ENCODE peak calls at places on chromosome 6, in four cellular contexts. S is HepG2, O is A549, K is GM12878. Y is an unnamed sample.
A peak's percentile ranks its signal among the peaks of the same experiment; 100 is the strongest.

GRCh38 chr6:2376429-2377355 is 131.3 kb upstream of the GMDS start:
- ATAC-seq in S (no peak), O (peak; percentile 85), K (no peak), Y (no peak)

GRCh38 chr6:41698350-41698781 is 37.0 kb downstream of the TFEB start:
- ATAC-seq in K (no peak), S (no peak), O (no peak), Y (no peak)

GRCh38 chr6:27568226-27568889 is 95.5 kb upstream of the ZNF184 start:
- ATAC-seq in K (no peak), O (no peak), S (no peak), Y (no peak)

GRCh38 chr6:154496191-154496590 is 14.3 kb downstream of the CNKSR3 start:
- ATAC-seq in O (no peak), K (no peak), S (no peak), Y (no peak)

GRCh38 chr6:90537723-90538407 is 49.0 kb downstream of the MAP3K7 start:
- ATAC-seq in S (no peak), K (peak; percentile 54), O (no peak), Y (peak; percentile 28)

GRCh38 chr6:79821859-79822258 is 125.5 kb downstream of the ELOVL4 start:
- ATAC-seq in S (no peak), O (no peak), K (no peak), Y (no peak)

GRCh38 chr6:35280903-35281302 is 16.7 kb upstream of the DEF6 start:
- ATAC-seq in O (no peak), S (no peak), K (no peak), Y (no peak)

GRCh38 chr6:54267798-54268197 is 40.4 kb upstream of the TINAG start:
- ATAC-seq in O (no peak), K (peak; percentile 69), S (peak; percentile 91), Y (no peak)

GRCh38 chr6:119285908-119286625 is 63.5 kb downstream of the MAN1A1 start:
- ATAC-seq in O (no peak), S (no peak), K (no peak), Y (no peak)

GRCh38 chr6:127976796-127977195 is 75.9 kb upstream of the THEMIS start:
- ATAC-seq in S (no peak), O (no peak), K (no peak), Y (no peak)

GRCh38 chr6:6869084-6869483 is 238.7 kb upstream of the RREB1 start:
- ATAC-seq in O (no peak), S (no peak), K (no peak), Y (no peak)

GRCh38 chr6:5746392-5747140 is 260.2 kb downstream of the NRN1 start:
- ATAC-seq in O (no peak), K (no peak), S (peak; percentile 78), Y (no peak)

GRCh38 chr6:119128252-119128912 is 49.9 kb upstream of the FAM184A start:
- ATAC-seq in O (no peak), K (no peak), S (no peak), Y (no peak)

GRCh38 chr6:166382500-166382932 is 224 bp downstream of the MPC1 start:
- ATAC-seq in K (peak; percentile 11), O (no peak), S (no peak), Y (peak; percentile 16)

GRCh38 chr6:43185391-43185790 is 3.4 kb downstream of the CUL9 start:
- ATAC-seq in S (no peak), O (no peak), K (no peak), Y (no peak)

GRCh38 chr6:94349227-94349626 is 929.9 kb upstream of the EPHA7 start:
- ATAC-seq in O (no peak), K (no peak), S (no peak), Y (no peak)

GRCh38 chr6:80489911-80490635 is 383.6 kb downstream of the BCKDHB start:
- ATAC-seq in S (no peak), K (peak; percentile 54), O (no peak), Y (no peak)

GRCh38 chr6:121335111-121336008 is 1.1 kb upstream of the TBC1D32 start:
- ATAC-seq in S (peak; percentile 18), K (no peak), O (peak; percentile 22), Y (no peak)

GRCh38 chr6:149660028-149660427 is 11.5 kb upstream of the KATNA1 start:
- ATAC-seq in K (no peak), O (no peak), S (no peak), Y (no peak)

GRCh38 chr6:17405944-17406245 is 12.5 kb downstream of the CAP2 start:
- ATAC-seq in K (peak; percentile 67), O (no peak), S (peak; percentile 67), Y (no peak)

GRCh38 chr6:42368156-42368555 is 83.6 kb downstream of the TRERF1 start:
- ATAC-seq in K (peak; percentile 59), S (no peak), O (no peak), Y (no peak)

GRCh38 chr6:129368970-129369369 is 341.0 kb downstream of the ARHGAP18 start:
- ATAC-seq in K (no peak), O (no peak), S (no peak), Y (no peak)

GRCh38 chr6:149153100-149153499 is 164.4 kb upstream of the TAB2 start:
- ATAC-seq in O (no peak), K (no peak), S (no peak), Y (no peak)

GRCh38 chr6:84860493-84860892 is 96.1 kb upstream of the TBX18 start:
- ATAC-seq in K (no peak), O (no peak), S (no peak), Y (no peak)

GRCh38 chr6:52577022-52577777 is at the start of gene TRAM2:
- ATAC-seq in O (peak; percentile 86), K (peak; percentile 73), S (peak; percentile 82), Y (peak; percentile 88)

DNA sequence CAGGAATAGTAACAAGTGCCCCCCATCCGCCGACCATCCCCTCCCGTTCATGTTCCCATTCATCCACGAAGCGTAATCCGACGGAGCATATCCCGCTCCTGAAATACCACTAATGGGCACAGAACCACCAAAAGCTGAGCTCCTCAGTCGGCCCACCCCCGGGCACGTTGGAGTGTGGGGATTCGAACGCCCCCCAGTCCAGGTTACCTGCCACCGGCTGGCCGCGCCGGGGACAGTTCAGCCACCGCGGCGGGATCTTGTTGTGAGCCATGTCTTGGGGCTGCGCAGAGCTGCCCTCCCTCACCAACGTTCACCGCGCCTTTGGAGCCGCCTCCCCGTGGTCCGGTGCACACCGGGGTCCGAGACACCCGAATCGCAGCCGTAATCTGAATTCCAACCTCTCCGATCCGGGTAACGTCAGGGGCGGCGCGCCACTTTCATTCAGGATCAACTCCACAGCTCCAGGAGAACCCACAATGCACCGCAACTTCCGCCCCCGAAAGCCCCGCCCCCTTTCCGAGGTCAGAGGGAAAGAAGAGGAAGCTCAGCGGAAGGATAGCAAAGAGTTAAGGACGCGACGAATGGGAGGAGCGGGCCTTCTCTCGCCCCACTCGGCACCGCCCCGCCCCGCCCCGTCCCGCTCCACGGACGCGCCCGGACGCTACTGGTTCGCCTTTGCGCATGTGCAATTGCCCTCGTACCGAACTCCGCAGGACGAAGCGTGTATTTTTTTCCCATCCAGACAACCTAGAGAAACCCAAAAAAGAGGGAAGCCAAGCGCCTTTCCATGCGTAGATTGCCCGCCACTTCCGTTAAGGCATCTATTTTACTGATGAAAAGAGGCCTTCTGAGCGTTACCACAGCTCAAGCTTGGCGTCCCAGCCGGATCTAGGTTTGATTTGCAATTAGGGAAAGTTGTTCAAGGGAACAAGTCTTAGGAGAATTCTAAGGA is at the start of gene RNGTT:
- ATAC-seq in S (peak; percentile 96), K (peak; percentile 100), O (peak; percentile 100), Y (peak; percentile 100)
- TF ChIP-seq POLR2A in S (peak; percentile 69), K (peak; percentile 89), O (peak; percentile 54), Y (peak; percentile 16)

GRCh38 chr6:31271641-31272357 is at the start of gene HLA-C:
- ATAC-seq in S (peak; percentile 98), K (peak; percentile 88), O (peak; percentile 98), Y (peak; percentile 99)
- TF ChIP-seq CTCF in S (no peak), K (peak; percentile 10), O (no peak), Y (no peak)

GRCh38 chr6:104955927-104956662 is 812 bp upstream of the LIN28B start:
- ATAC-seq in O (peak; percentile 41), S (peak; percentile 70), K (no peak), Y (no peak)
- TF ChIP-seq EP300 in O (no peak), S (peak; percentile 51), K (no peak), Y (no peak)

GRCh38 chr6:33200234-33201146 is at the start of the genes RXRB and SLC39A7:
- ATAC-seq in K (peak; percentile 77), S (peak; percentile 48), O (peak; percentile 60), Y (peak; percentile 91)
- TF ChIP-seq POLR2A in K (peak; percentile 95), S (no peak), O (peak; percentile 14), Y (peak; percentile 52)

GRCh38 chr6:158805698-158806373 is 13.3 kb downstream of the EZR start:
- ATAC-seq in K (no peak), O (no peak), S (no peak), Y (no peak)

GRCh38 chr6:158808918-158809678 is 10.1 kb downstream of the EZR start:
- ATAC-seq in O (no peak), S (peak; percentile 79), K (peak; percentile 69), Y (peak; percentile 78)

GRCh38 chr6:158807515-158808441 is 11.4 kb downstream of the EZR start:
- ATAC-seq in O (no peak), S (no peak), K (peak; percentile 28), Y (no peak)

GRCh38 chr6:158810149-158811095 is 8.7 kb downstream of the EZR start:
- ATAC-seq in O (no peak), S (no peak), K (no peak), Y (no peak)

GRCh38 chr6:158808442-158808833 is 10.7 kb downstream of the EZR start:
- ATAC-seq in O (no peak), S (no peak), K (no peak), Y (no peak)
- TF ChIP-seq CTCF in O (no peak), S (no peak), K (no peak), Y (no peak)

GRCh38 chr6:10961837-10962236 is 75.0 kb downstream of the SYCP2L start:
- ATAC-seq in O (no peak), K (no peak), S (no peak), Y (no peak)

GRCh38 chr6:10964684-10965083 is 77.8 kb downstream of the SYCP2L start:
- ATAC-seq in K (peak; percentile 94), O (no peak), S (no peak), Y (no peak)

GRCh38 chr6:10963113-10963512 is 76.3 kb downstream of the SYCP2L start:
- ATAC-seq in S (no peak), O (no peak), K (peak; percentile 17), Y (no peak)

GRCh38 chr6:10960171-10960570 is 73.3 kb downstream of the SYCP2L start:
- ATAC-seq in K (no peak), S (peak; percentile 46), O (no peak), Y (no peak)

DNA sequence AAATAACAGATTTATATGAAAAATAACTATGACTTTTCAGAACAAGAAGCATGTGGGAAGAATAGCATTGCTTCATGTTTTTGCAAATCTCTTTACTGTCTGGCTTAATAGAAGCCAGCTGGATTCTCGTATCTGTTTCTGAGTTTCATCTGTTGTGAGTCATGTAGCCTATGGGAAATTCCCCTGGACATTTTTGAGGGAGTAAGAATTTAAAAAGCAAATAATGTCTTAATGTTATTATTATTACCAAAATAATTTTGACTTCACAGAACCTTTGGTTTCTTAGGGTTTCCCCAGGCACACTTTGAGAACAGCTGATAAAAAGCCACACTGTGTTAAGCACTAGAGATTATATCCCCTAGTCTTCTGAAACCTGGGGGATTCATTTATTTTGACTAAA is 75.8 kb downstream of the SYCP2L start:
- ATAC-seq in O (no peak), K (peak; percentile 77), S (no peak), Y (no peak)
- TF ChIP-seq EP300 in O (no peak), K (no peak), S (no peak), Y (no peak)